ENCODE peak calls at places on chromosomes 16 and 17, in six cellular contexts. One of them, this sample, is unnamed.
A peak's percentile ranks its signal among the peaks of the same experiment; 100 is the strongest.

GRCh38 chr16:11836653-11837244 is 14.6 kb downstream of the RSL1D1 start:
- DNase-seq in ovary: no peak
- DNase-seq in uterus: no peak
- DNase-seq in HCT116: no peak
- DNase-seq in OCI-LY7: no peak
- DNase-seq in hepatocyte: no peak
- DNase-seq in this sample: peak; percentile 71

GRCh38 chr16:50335198-50335958 is 33.4 kb downstream of the BRD7 start:
- DNase-seq in HCT116: no peak
- DNase-seq in ovary: no peak
- DNase-seq in uterus: no peak
- DNase-seq in hepatocyte: no peak
- DNase-seq in OCI-LY7: no peak
- DNase-seq in this sample: no peak

GRCh38 chr17:7842380-7842949 is 8.4 kb downstream of the KDM6B start:
- DNase-seq in uterus: peak; percentile 85
- DNase-seq in hepatocyte: peak; percentile 91
- DNase-seq in OCI-LY7: peak; percentile 75
- DNase-seq in HCT116: no peak
- DNase-seq in ovary: peak; percentile 81
- DNase-seq in this sample: peak; percentile 93

GRCh38 chr17:64508683-64509082 is 1.9 kb downstream of the CEP95 start:
- DNase-seq in uterus: no peak
- DNase-seq in HCT116: no peak
- DNase-seq in OCI-LY7: no peak
- DNase-seq in hepatocyte: no peak
- DNase-seq in ovary: no peak
- DNase-seq in this sample: no peak

GRCh38 chr17:7184647-7185046 is 5.5 kb upstream of the ASGR1 start:
- DNase-seq in OCI-LY7: no peak
- DNase-seq in uterus: no peak
- DNase-seq in hepatocyte: no peak
- DNase-seq in HCT116: no peak
- DNase-seq in ovary: peak; percentile 22
- DNase-seq in this sample: no peak

GRCh38 chr17:31499771-31500554 is 108.5 kb downstream of the RAB11FIP4 start:
- DNase-seq in hepatocyte: no peak
- DNase-seq in ovary: peak; percentile 61
- DNase-seq in OCI-LY7: no peak
- DNase-seq in HCT116: peak; percentile 42
- DNase-seq in uterus: no peak
- DNase-seq in this sample: peak; percentile 66

GRCh38 chr17:68834328-68834836 is 120.8 kb downstream of the ABCA8 start:
- DNase-seq in HCT116: no peak
- DNase-seq in uterus: no peak
- DNase-seq in OCI-LY7: no peak
- DNase-seq in hepatocyte: no peak
- DNase-seq in ovary: no peak
- DNase-seq in this sample: no peak

GRCh38 chr17:11871773-11872172 is 125.5 kb downstream of the ZNF18 start:
- DNase-seq in HCT116: no peak
- DNase-seq in hepatocyte: no peak
- DNase-seq in uterus: no peak
- DNase-seq in ovary: no peak
- DNase-seq in OCI-LY7: no peak
- DNase-seq in this sample: no peak

GRCh38 chr17:80663783-80664206 is 119.2 kb downstream of the RPTOR start:
- DNase-seq in hepatocyte: peak; percentile 24
- DNase-seq in OCI-LY7: no peak
- DNase-seq in HCT116: no peak
- DNase-seq in ovary: peak; percentile 59
- DNase-seq in uterus: peak; percentile 43
- DNase-seq in this sample: no peak

GRCh38 chr17:6752068-6752909 is 3.6 kb upstream of the XAF1 start:
- DNase-seq in ovary: peak; percentile 50
- DNase-seq in HCT116: no peak
- DNase-seq in uterus: peak; percentile 73
- DNase-seq in OCI-LY7: no peak
- DNase-seq in hepatocyte: peak; percentile 63
- DNase-seq in this sample: peak; percentile 93

GRCh38 chr16:65916995-65917394 is 449.5 kb upstream of the CDH5 start:
- DNase-seq in uterus: no peak
- DNase-seq in HCT116: no peak
- DNase-seq in hepatocyte: no peak
- DNase-seq in ovary: no peak
- DNase-seq in OCI-LY7: no peak
- DNase-seq in this sample: no peak

GRCh38 chr17:78012428-78012827 is 53.9 kb downstream of the TNRC6C start:
- DNase-seq in OCI-LY7: no peak
- DNase-seq in uterus: no peak
- DNase-seq in ovary: no peak
- DNase-seq in hepatocyte: no peak
- DNase-seq in HCT116: no peak
- DNase-seq in this sample: no peak

GRCh38 chr17:8821446-8822105 is 22.4 kb upstream of the MFSD6L start:
- DNase-seq in OCI-LY7: no peak
- DNase-seq in uterus: no peak
- DNase-seq in hepatocyte: no peak
- DNase-seq in ovary: no peak
- DNase-seq in HCT116: no peak
- DNase-seq in this sample: no peak

GRCh38 chr17:70081885-70082284 is 6.9 kb downstream of the KCNJ16 start:
- DNase-seq in OCI-LY7: no peak
- DNase-seq in hepatocyte: no peak
- DNase-seq in ovary: no peak
- DNase-seq in uterus: no peak
- DNase-seq in HCT116: no peak
- DNase-seq in this sample: no peak

GRCh38 chr17:47188266-47188665 is 829 bp downstream of the CDC27 start:
- DNase-seq in hepatocyte: no peak
- DNase-seq in OCI-LY7: peak; percentile 51
- DNase-seq in HCT116: no peak
- DNase-seq in ovary: no peak
- DNase-seq in uterus: no peak
- DNase-seq in this sample: peak; percentile 45

GRCh38 chr17:75010683-75011406 is 1.6 kb upstream of the MRPL58 start:
- DNase-seq in ovary: peak; percentile 42
- DNase-seq in uterus: peak; percentile 81
- DNase-seq in OCI-LY7: no peak
- DNase-seq in HCT116: no peak
- DNase-seq in hepatocyte: peak; percentile 76
- DNase-seq in this sample: peak; percentile 54

GRCh38 chr17:5065227-5065744 is 13.0 kb upstream of the ZFP3 start:
- DNase-seq in OCI-LY7: no peak
- DNase-seq in uterus: no peak
- DNase-seq in hepatocyte: no peak
- DNase-seq in ovary: no peak
- DNase-seq in HCT116: no peak
- DNase-seq in this sample: no peak

GRCh38 chr16:14202095-14202494 is 131.0 kb downstream of the MRTFB start:
- DNase-seq in hepatocyte: no peak
- DNase-seq in uterus: no peak
- DNase-seq in OCI-LY7: no peak
- DNase-seq in ovary: no peak
- DNase-seq in HCT116: no peak
- DNase-seq in this sample: no peak
- H3K4me3 ChIP-seq in hepatocyte: no peak overlapping the region
- H3K4me3 ChIP-seq in uterus: no peak overlapping the region
- H3K4me3 ChIP-seq in OCI-LY7: no peak overlapping the region
- H3K4me3 ChIP-seq in ovary: no peak overlapping the region
- H3K4me3 ChIP-seq in HCT116: no peak overlapping the region
- H3K4me3 ChIP-seq in this sample: no peak overlapping the region

GRCh38 chr17:48998557-48999440 is 1.6 kb downstream of the IGF2BP1 start:
- DNase-seq in hepatocyte: peak; percentile 59
- DNase-seq in OCI-LY7: peak; percentile 41
- DNase-seq in HCT116: no peak
- DNase-seq in ovary: no peak
- DNase-seq in uterus: no peak
- DNase-seq in this sample: no peak
- TF ChIP-seq CTCF in hepatocyte: peak; percentile 39
- TF ChIP-seq CTCF in OCI-LY7: peak; percentile 29
- TF ChIP-seq CTCF in HCT116: no peak
- TF ChIP-seq CTCF in ovary: no peak
- TF ChIP-seq CTCF in uterus: no peak
- TF ChIP-seq CTCF in this sample: no peak

GRCh38 chr16:81473561-81473960 is 29.0 kb downstream of the CMIP start:
- DNase-seq in OCI-LY7: no peak
- DNase-seq in HCT116: no peak
- DNase-seq in uterus: no peak
- DNase-seq in ovary: peak; percentile 59
- DNase-seq in hepatocyte: no peak
- DNase-seq in this sample: no peak
- H3K36me3 ChIP-seq in OCI-LY7: peaks cover 24% of the 10 kb centered on the region
- H3K36me3 ChIP-seq in HCT116: peaks cover 16% of the 10 kb centered on the region
- H3K36me3 ChIP-seq in uterus: no peaks in the 10 kb centered on the region
- H3K36me3 ChIP-seq in ovary: no peaks in the 10 kb centered on the region
- H3K36me3 ChIP-seq in hepatocyte: no peaks in the 10 kb centered on the region
- H3K36me3 ChIP-seq in this sample: peaks cover 25% of the 10 kb centered on the region

DNA sequence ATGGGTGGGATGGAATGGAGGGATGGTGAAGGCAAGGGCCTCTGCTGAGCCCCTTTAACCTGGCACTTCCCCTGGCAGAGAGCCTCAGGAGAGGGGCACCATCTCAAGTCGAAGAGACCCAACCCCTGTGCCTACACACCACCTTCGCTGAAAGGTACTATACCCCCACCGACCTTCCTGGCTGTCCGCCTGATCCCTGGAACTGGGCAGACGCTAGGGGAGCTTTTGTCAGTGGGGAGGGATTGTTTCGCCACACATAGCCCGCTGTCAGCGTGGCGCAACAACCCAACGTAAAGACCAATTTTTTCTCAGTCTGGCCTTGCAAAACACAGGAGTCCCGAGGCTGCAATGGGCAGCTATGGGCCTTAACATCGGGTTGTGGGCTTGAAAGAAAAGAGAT is 3.1 kb downstream of the PPP1R1B start:
- DNase-seq in OCI-LY7: no peak
- DNase-seq in HCT116: no peak
- DNase-seq in hepatocyte: no peak
- DNase-seq in uterus: no peak
- DNase-seq in ovary: no peak
- DNase-seq in this sample: no peak
- H3K4me3 ChIP-seq in OCI-LY7: no peak overlapping the region
- H3K4me3 ChIP-seq in HCT116: no peak overlapping the region
- H3K4me3 ChIP-seq in hepatocyte: no peak overlapping the region
- H3K4me3 ChIP-seq in uterus: no peak overlapping the region
- H3K4me3 ChIP-seq in ovary: no peak overlapping the region
- H3K4me3 ChIP-seq in this sample: no peak overlapping the region

DNA sequence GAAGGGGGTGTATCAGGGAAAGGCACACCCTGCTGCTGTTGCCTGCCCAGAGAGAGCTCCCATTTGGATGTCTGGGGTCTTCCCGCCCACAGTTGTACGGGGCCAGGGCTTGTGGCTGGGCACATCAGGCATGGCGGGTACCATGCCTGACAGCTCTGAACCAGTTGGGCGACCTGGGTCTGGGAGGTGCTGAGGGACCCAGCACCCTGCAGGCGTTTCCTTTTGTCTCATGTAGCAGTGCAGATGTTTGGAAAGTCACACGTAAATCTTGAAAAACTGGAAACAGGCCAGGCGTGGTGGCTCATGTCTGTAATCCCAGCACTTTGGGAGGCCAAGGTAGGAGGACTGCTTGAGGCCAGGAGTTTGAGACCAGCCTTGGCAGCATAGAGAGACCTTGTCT is 8.4 kb upstream of the JPT2 start:
- DNase-seq in OCI-LY7: no peak
- DNase-seq in hepatocyte: no peak
- DNase-seq in ovary: no peak
- DNase-seq in HCT116: no peak
- DNase-seq in uterus: no peak
- DNase-seq in this sample: no peak
- TF ChIP-seq CTCF in OCI-LY7: no peak
- TF ChIP-seq CTCF in hepatocyte: no peak
- TF ChIP-seq CTCF in ovary: no peak
- TF ChIP-seq CTCF in HCT116: no peak
- TF ChIP-seq CTCF in uterus: no peak
- TF ChIP-seq CTCF in this sample: no peak